ENCODE peak calls at places on chromosomes 4 and X, in seven cellular contexts. P is cardiac fibroblast, S is ELR, R is substantia nigra, F is iris pigment epithelial cell, I is SK-N-SH, G is M059J. C is an unnamed sample.

GRCh38 chrX:130100180-130100579 is 10.1 kb downstream of the ELF4 start:
- DNase-seq in I (no peak), F (no peak), R (no peak), P (peak; percentile 91), S (no peak), G (peak; percentile 59), C (no peak)

GRCh38 chr4:38949416-38950051 is 81.9 kb downstream of the FAM114A1 start:
- DNase-seq in P (peak; percentile 60), I (no peak), R (no peak), G (peak; percentile 69), S (peak; percentile 78), F (peak; percentile 81), C (peak; percentile 23)

GRCh38 chr4:34105311-34105710 is 2139.0 kb downstream of the ARAP2 start:
- DNase-seq in P (peak; percentile 72), I (no peak), R (no peak), S (no peak), F (peak; percentile 52), G (no peak), C (no peak)

GRCh38 chr4:42617030-42617429 is 39.9 kb downstream of the ATP8A1 start:
- DNase-seq in G (no peak), F (no peak), I (no peak), P (no peak), S (no peak), R (no peak), C (no peak)

GRCh38 chr4:38233727-38234478 is 273.7 kb downstream of the PTTG2 start:
- DNase-seq in F (no peak), P (no peak), S (no peak), I (no peak), R (no peak), G (no peak), C (no peak)

GRCh38 chr4:55345980-55346850 is at the start of gene SRD5A3:
- DNase-seq in F (peak; percentile 67), S (peak; percentile 84), I (peak; percentile 96), G (peak; percentile 75), R (peak; percentile 88), P (peak; percentile 80), C (peak; percentile 64)

GRCh38 chr4:113436360-113436759 is 325.2 kb downstream of the CAMK2D start:
- DNase-seq in S (peak; percentile 61), R (no peak), I (no peak), P (peak; percentile 91), G (peak; percentile 83), F (peak; percentile 86), C (no peak)

GRCh38 chr4:52102587-52102986 is 51.5 kb downstream of the SPATA18 start:
- DNase-seq in P (peak; percentile 91), R (no peak), G (peak; percentile 21), S (peak; percentile 69), F (peak; percentile 20), I (no peak), C (no peak)

GRCh38 chr4:109816894-109817293 is 1.3 kb downstream of the GAR1 start:
- DNase-seq in P (no peak), S (no peak), G (no peak), F (no peak), I (no peak), R (no peak), C (no peak)

GRCh38 chrX:39381446-39381845 is 580.2 kb downstream of the MID1IP1 start:
- DNase-seq in P (no peak), R (no peak), I (no peak), G (no peak), F (no peak), S (no peak), C (no peak)

GRCh38 chr4:128707864-128708263 is 101.6 kb upstream of the JADE1 start:
- DNase-seq in I (no peak), S (no peak), P (no peak), F (peak; percentile 44), G (peak; percentile 5), R (no peak), C (no peak)